ENCODE peak calls at places on chromosomes 16 and 17, in ten cellular contexts. Q is heart left ventricle, C is spleen, Z is stomach, W is lower leg skin, Y is HCT116, F is testis, M is body of pancreas, O is IMR-90, T is sigmoid colon. J is an unnamed sample.

GRCh38 chr17:30954046-30954805 is 16.6 kb upstream of the RNF135 start:
- DNase-seq in W (no peak), O (peak), M (peak), F (no peak), T (peak), Y (no peak), Z (no peak), C (no peak), Q (no peak), J (peak)

GRCh38 chr17:44002141-44002848 is 2.1 kb upstream of the NAGS start:
- DNase-seq in M (no peak), Q (no peak), W (no peak), T (no peak), O (peak), Y (no peak), Z (no peak), F (no peak), C (no peak), J (no peak)

GRCh38 chr17:6831662-6832263 is at the start of gene TEKT1:
- DNase-seq in W (peak), C (peak), F (peak), T (peak), M (peak), Q (peak), O (peak), Z (peak), Y (no peak), J (peak)

GRCh38 chr17:61489719-61490490 is 37.7 kb downstream of the TBX4 start:
- DNase-seq in F (no peak), Q (no peak), O (no peak), Y (no peak), M (no peak), Z (peak), W (no peak), C (peak), T (no peak), J (no peak)

GRCh38 chr16:75238853-75239371 is 12.5 kb downstream of the BCAR1 start:
- DNase-seq in C (no peak), Z (no peak), O (no peak), Y (no peak), F (no peak), M (no peak), Q (no peak), W (no peak), T (no peak), J (no peak)

GRCh38 chr17:7475764-7476422 is 3.5 kb downstream of the ZBTB4 start:
- DNase-seq in Z (no peak), F (peak), Y (no peak), T (peak), C (peak), W (peak), O (peak), Q (peak), M (peak), J (no peak)

GRCh38 chr16:9056061-9056460 is 35.4 kb upstream of the HAPSTR1 start:
- DNase-seq in Q (no peak), Y (no peak), O (no peak), Z (no peak), W (no peak), F (no peak), C (no peak), M (no peak), T (no peak), J (no peak)

GRCh38 chr16:65125322-65125721 is 3.5 kb upstream of the CDH11 start:
- DNase-seq in C (no peak), O (peak), Z (no peak), M (no peak), Y (no peak), T (no peak), W (no peak), Q (no peak), F (no peak), J (no peak)

GRCh38 chr17:80792373-80792781 is 199.3 kb upstream of the CHMP6 start:
- DNase-seq in F (no peak), W (peak), Y (no peak), T (peak), M (no peak), Q (no peak), Z (no peak), C (no peak), O (peak), J (peak)

GRCh38 chr16:69106491-69107291 is 1.2 kb downstream of the HAS3 start:
- DNase-seq in C (peak), O (no peak), T (no peak), Y (no peak), Q (no peak), F (no peak), M (no peak), Z (no peak), W (no peak), J (no peak)
- TF ChIP-seq CTCF in C (no peak), O (no peak), T (no peak), Y (no peak), Q (no peak), F (no peak), M (no peak), Z (no peak), W (no peak), J (no peak)

GRCh38 chr17:36131931-36132330 is 28.3 kb downstream of the CCL4 start:
- DNase-seq in F (no peak), T (no peak), Y (no peak), M (no peak), O (no peak), C (no peak), Z (no peak), W (no peak), Q (no peak), J (no peak)
- TF ChIP-seq POLR2A in F (no peak), T (no peak), Y (no peak), M (no peak), O (no peak), C (no peak), Z (no peak), W (no peak), Q (no peak), J (no peak)

DNA sequence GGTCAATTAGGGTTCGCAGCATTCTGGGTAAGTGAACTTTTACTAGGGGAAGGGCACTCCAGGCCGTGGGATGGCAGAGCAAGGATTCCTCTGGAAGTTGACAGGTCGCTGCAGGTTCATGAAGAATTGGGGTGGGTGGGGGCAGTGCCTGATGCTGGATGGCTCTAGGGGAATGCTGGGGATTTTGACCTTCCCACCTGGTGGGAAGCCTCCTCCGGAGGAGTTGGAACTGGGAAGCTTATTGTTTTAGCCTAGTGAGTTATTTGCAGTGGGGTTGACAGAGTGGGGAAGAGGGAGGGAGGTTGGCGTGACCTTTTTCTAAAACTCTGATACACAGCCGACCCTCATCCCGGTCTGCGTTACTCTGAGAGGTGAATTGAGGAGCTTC is 606 bp upstream of the C17orf113 start:
- DNase-seq in T (no peak), Q (no peak), Z (no peak), Y (no peak), W (no peak), O (no peak), F (no peak), C (no peak), M (no peak), J (no peak)
- H3K4me3 ChIP-seq in T (peak), Q (peak), Z (peak), Y (peak), W (peak), O (no peak), F (peak), C (peak), M (no peak), J (peak)

DNA sequence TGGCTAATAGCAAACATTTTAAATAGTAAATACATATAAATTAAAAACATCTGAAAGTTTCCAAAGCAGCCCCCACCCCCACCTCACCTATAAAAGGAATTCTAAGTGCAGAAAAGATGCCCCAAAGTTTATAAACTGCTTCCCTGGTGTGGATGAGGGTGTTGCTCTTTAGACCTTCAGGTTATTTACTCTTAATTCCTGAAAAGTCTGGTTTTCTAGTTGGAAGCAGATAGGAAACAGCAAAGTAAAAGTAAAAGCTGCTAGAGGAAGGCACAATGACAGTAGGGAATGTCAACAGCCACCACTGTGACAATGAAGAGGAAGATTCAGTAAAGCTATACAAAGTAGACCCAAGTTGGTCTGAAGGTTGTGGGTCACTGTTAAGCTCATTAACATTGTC is 37.8 kb downstream of the SSH2 start:
- DNase-seq in F (no peak), Q (no peak), W (no peak), O (no peak), Y (no peak), M (no peak), Z (no peak), C (no peak), T (no peak), J (no peak)
- TF ChIP-seq CTCF in F (no peak), Q (no peak), W (no peak), O (no peak), Y (no peak), M (no peak), Z (no peak), C (no peak), T (no peak), J (no peak)

J was measured in breast epithelium.